ENCODE peak calls at places on chromosomes 2 and 18, in eight cellular contexts. S is adrenal gland, Z is foreskin fibroblast, F is AG04449, G is bronchial epithelial cell, X is astrocyte, R is right atrium auricular region, K is K562. I is an unnamed sample.

GRCh38 chr18:13572148-13572547 is 154.2 kb downstream of the FAM210A start:
- DNase-seq in S (no peak), Z (no peak), F (no peak), G (no peak), X (no peak), R (no peak), K (no peak), I (no peak)

GRCh38 chr18:3604626-3605408 is 154.8 kb downstream of the TGIF1 start:
- DNase-seq in S (no peak), Z (peak; percentile 95), F (peak; percentile 98), G (peak; percentile 96), X (peak; percentile 97), R (peak; percentile 75), K (peak; percentile 39), I (peak; percentile 84)

GRCh38 chr2:240806006-240806405 is 14.0 kb downstream of the KIF1A start:
- DNase-seq in S (no peak), Z (no peak), F (no peak), G (no peak), X (no peak), R (no peak), K (no peak), I (no peak)

GRCh38 chr2:80499095-80499494 is 194.5 kb upstream of the LRRTM1 start:
- DNase-seq in S (peak; percentile 77), Z (peak; percentile 82), F (no peak), G (peak; percentile 57), X (peak; percentile 31), R (no peak), K (no peak), I (peak; percentile 69)

GRCh38 chr18:31719363-31720006 is 35.1 kb upstream of the B4GALT6 start:
- DNase-seq in S (no peak), Z (no peak), F (no peak), G (no peak), X (no peak), R (no peak), K (no peak), I (no peak)

GRCh38 chr2:56015631-56016251 is 92.2 kb upstream of the EFEMP1 start:
- DNase-seq in S (no peak), Z (no peak), F (no peak), G (no peak), X (no peak), R (no peak), K (no peak), I (no peak)

GRCh38 chr2:217878865-217879595 is 123.8 kb downstream of the TNS1 start:
- DNase-seq in S (no peak), Z (no peak), F (no peak), G (no peak), X (no peak), R (no peak), K (no peak), I (no peak)

GRCh38 chr18:41396861-41397260 is 558.2 kb upstream of the PIK3C3 start:
- DNase-seq in S (no peak), Z (no peak), F (no peak), G (peak; percentile 78), X (no peak), R (no peak), K (no peak), I (no peak)

GRCh38 chr18:3217930-3218647 is 1.7 kb downstream of the MYOM1 start:
- DNase-seq in S (no peak), Z (peak; percentile 42), F (no peak), G (peak; percentile 68), X (no peak), R (no peak), K (peak; percentile 31), I (no peak)

GRCh38 chr2:49162151-49162550 is 7.8 kb upstream of the FSHR start:
- DNase-seq in S (no peak), Z (no peak), F (no peak), G (no peak), X (peak; percentile 44), R (no peak), K (no peak), I (no peak)

GRCh38 chr2:101026253-101026701 is 24.2 kb downstream of the RPL31 start:
- DNase-seq in S (no peak), Z (no peak), F (no peak), G (no peak), X (no peak), R (no peak), K (no peak), I (no peak)

GRCh38 chr2:222136106-222136630 is 162.6 kb downstream of the PAX3 start:
- DNase-seq in S (no peak), Z (no peak), F (no peak), G (no peak), X (no peak), R (no peak), K (no peak), I (no peak)

GRCh38 chr2:501130-501529 is 176.1 kb downstream of the TMEM18 start:
- DNase-seq in S (no peak), Z (no peak), F (no peak), G (no peak), X (no peak), R (no peak), K (peak; percentile 31), I (no peak)
- TF ChIP-seq CTCF in S (peak; percentile 19), Z (no peak), F (no peak), G (no peak), X (peak; percentile 3), R (no peak), K (no peak), I (no peak)

GRCh38 chr18:54086863-54087262 is 137.6 kb downstream of the MBD2 start:
- DNase-seq in S (no peak), Z (no peak), F (no peak), G (no peak), X (no peak), R (no peak), K (no peak), I (no peak)
- H3K4me3 ChIP-seq in S (no peak overlapping the region), Z (no peak overlapping the region), F (no peak overlapping the region), G (no peak overlapping the region), X (no peak overlapping the region), R (no peak overlapping the region), K (no peak overlapping the region), I (no peak overlapping the region)

GRCh38 chr2:148567716-148568115 is 76.8 kb upstream of the EPC2 start:
- DNase-seq in S (no peak), Z (no peak), F (no peak), G (no peak), X (no peak), R (no peak), K (no peak), I (no peak)

GRCh38 chr2:148561389-148561788 is 83.2 kb upstream of the EPC2 start:
- DNase-seq in S (no peak), Z (no peak), F (no peak), G (no peak), X (no peak), R (no peak), K (no peak), I (no peak)

GRCh38 chr2:148568597-148568996 is 76.0 kb upstream of the EPC2 start:
- DNase-seq in S (no peak), Z (no peak), F (no peak), G (no peak), X (no peak), R (no peak), K (no peak), I (no peak)

GRCh38 chr2:148569221-148569620 is 75.3 kb upstream of the EPC2 start:
- DNase-seq in S (no peak), Z (no peak), F (no peak), G (no peak), X (no peak), R (no peak), K (no peak), I (no peak)

DNA sequence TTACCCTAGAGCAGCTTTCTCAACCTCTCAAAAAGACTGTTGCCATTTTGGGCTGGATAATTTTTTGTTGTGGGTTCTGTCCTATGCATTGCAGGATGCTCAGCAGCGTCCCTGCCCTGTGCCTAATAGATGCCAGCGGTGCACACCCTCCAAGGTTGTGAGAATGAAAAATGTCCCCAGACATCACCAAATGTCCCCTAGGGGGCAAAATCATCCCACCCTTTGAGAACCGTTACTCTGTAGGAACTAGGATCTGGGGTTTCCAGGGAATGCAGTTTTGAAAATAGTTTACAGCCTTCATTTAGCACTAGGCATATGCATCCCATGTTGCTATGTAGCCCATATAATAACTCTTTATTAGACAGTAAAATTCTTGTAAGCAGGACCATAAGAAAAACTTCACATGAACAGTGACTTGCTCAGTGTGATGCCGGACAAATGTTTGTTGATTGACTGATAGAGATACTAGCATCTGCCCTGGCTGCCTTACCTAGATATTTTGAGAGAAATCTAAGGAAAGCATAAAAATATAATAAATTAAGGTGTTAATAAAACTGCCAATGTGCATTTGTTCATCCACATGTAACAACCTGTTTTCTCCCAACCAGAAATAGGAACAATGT is 79.2 kb upstream of the EPC2 start:
- DNase-seq in S (no peak), Z (peak; percentile 17), F (no peak), G (no peak), X (no peak), R (no peak), K (no peak), I (no peak)
- TF ChIP-seq CTCF in S (no peak), Z (peak; percentile 12), F (no peak), G (no peak), X (no peak), R (peak; percentile 57), K (peak; percentile 33), I (no peak)

GRCh38 chr2:72915907-72916742 is 1.2 kb upstream of the EMX1 start:
- DNase-seq in S (peak; percentile 38), Z (peak; percentile 58), F (no peak), G (no peak), X (no peak), R (no peak), K (peak; percentile 71), I (peak; percentile 89)

GRCh38 chr2:72916743-72917137 is 579 bp upstream of the EMX1 start:
- DNase-seq in S (peak; percentile 37), Z (no peak), F (no peak), G (no peak), X (no peak), R (no peak), K (no peak), I (no peak)

GRCh38 chr2:72914226-72915075 is 2.9 kb upstream of the EMX1 start:
- DNase-seq in S (peak; percentile 38), Z (no peak), F (no peak), G (no peak), X (no peak), R (no peak), K (no peak), I (no peak)

GRCh38 chr2:72913531-72914225 is 3.6 kb upstream of the EMX1 start:
- DNase-seq in S (peak; percentile 4), Z (peak; percentile 21), F (no peak), G (no peak), X (no peak), R (no peak), K (no peak), I (no peak)

DNA sequence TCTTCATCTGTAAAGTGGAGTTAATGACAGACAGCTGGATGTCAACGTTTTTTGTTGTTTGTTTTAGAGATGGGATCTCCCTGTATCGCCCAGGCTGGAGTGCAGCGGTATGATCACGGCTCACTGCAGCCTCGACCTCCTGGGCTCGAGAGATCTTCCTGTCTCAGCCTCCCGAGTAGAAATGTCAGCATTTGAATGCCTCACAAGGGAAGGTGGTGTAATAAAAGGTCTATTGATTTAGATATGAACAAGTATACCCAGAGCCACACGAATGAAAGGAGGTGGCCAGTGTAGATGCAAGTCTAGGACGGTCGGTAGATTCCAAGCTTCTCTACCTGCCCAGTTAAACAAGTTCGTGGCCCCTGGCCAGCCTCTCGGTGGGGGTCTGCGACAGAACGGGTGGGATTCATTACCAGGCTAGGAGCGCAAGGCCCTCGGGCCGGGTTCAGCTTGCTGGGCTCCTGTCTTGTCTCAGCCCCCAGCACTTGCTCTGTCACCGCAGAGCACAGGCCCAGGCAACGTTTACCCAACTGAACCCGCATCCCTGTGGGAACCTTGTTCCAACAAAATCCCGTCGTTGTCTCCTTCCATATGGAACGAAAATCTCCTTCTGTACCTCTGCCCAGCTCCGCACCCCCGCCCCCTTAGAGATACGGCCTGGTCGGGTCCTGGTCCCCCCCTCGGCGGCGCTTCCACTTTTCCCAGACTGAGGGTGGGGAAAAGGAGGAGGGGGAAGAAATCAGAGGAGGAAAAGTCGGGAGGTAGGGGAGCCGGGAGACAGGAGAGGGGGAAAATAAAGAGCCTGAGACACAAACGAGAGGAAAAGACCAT is 2.0 kb upstream of the EMX1 start:
- DNase-seq in S (peak; percentile 18), Z (no peak), F (no peak), G (no peak), X (no peak), R (no peak), K (no peak), I (no peak)
- H3K4me3 ChIP-seq in S (no peak overlapping the region), Z (no peak overlapping the region), F (no peak overlapping the region), G (peak overlapping the region; percentile 32), X (no peak overlapping the region), R (peak overlapping the region; percentile 44), K (no peak overlapping the region), I (peak overlapping the region; percentile 59)